ENCODE peak calls at places on chromosome 3, in five cellular contexts. One of them, this sample, is unnamed.

GRCh38 chr3:100458814-100459213 is 33.6 kb upstream of the TMEM45A start:
- DNase-seq in T-helper 1 cell: no peak
- DNase-seq in iris pigment epithelial cell: no peak
- DNase-seq in EH: no peak
- DNase-seq in globus pallidus: no peak
- DNase-seq in this sample: no peak

GRCh38 chr3:67635806-67636205 is 18.6 kb downstream of the SUCLG2 start:
- DNase-seq in T-helper 1 cell: no peak
- DNase-seq in iris pigment epithelial cell: peak
- DNase-seq in EH: peak
- DNase-seq in globus pallidus: no peak
- DNase-seq in this sample: no peak

GRCh38 chr3:43389388-43390254 is 103.3 kb downstream of the SNRK start:
- DNase-seq in T-helper 1 cell: peak
- DNase-seq in iris pigment epithelial cell: peak
- DNase-seq in EH: peak
- DNase-seq in globus pallidus: peak
- DNase-seq in this sample: no peak

GRCh38 chr3:13750731-13751130 is 129.1 kb downstream of the WNT7A start:
- DNase-seq in T-helper 1 cell: no peak
- DNase-seq in iris pigment epithelial cell: no peak
- DNase-seq in EH: no peak
- DNase-seq in globus pallidus: no peak
- DNase-seq in this sample: no peak

GRCh38 chr3:30248423-30248822 is 358.0 kb upstream of the TGFBR2 start:
- DNase-seq in T-helper 1 cell: peak
- DNase-seq in iris pigment epithelial cell: no peak
- DNase-seq in EH: no peak
- DNase-seq in globus pallidus: no peak
- DNase-seq in this sample: no peak

GRCh38 chr3:11145888-11146287 is 8.4 kb upstream of the HRH1 start:
- DNase-seq in T-helper 1 cell: no peak
- DNase-seq in iris pigment epithelial cell: peak
- DNase-seq in EH: peak
- DNase-seq in globus pallidus: no peak
- DNase-seq in this sample: no peak

GRCh38 chr3:17151598-17152373 is 267.0 kb downstream of the PLCL2 start:
- DNase-seq in T-helper 1 cell: peak
- DNase-seq in iris pigment epithelial cell: no peak
- DNase-seq in EH: no peak
- DNase-seq in globus pallidus: no peak
- DNase-seq in this sample: no peak

GRCh38 chr3:50698269-50698668 is 23.5 kb downstream of the DOCK3 start:
- DNase-seq in T-helper 1 cell: no peak
- DNase-seq in iris pigment epithelial cell: no peak
- DNase-seq in EH: no peak
- DNase-seq in globus pallidus: no peak
- DNase-seq in this sample: no peak

GRCh38 chr3:70861234-70861633 is 548.8 kb upstream of the MDFIC2 start:
- DNase-seq in T-helper 1 cell: no peak
- DNase-seq in iris pigment epithelial cell: peak
- DNase-seq in EH: peak
- DNase-seq in globus pallidus: no peak
- DNase-seq in this sample: no peak

GRCh38 chr3:63908081-63908736 is 4.0 kb downstream of the SCAANT1 start:
- DNase-seq in T-helper 1 cell: no peak
- DNase-seq in iris pigment epithelial cell: no peak
- DNase-seq in EH: peak
- DNase-seq in globus pallidus: no peak
- DNase-seq in this sample: no peak

GRCh38 chr3:191094057-191094456 is 105.0 kb upstream of the OSTN start:
- DNase-seq in T-helper 1 cell: no peak
- DNase-seq in iris pigment epithelial cell: peak
- DNase-seq in EH: peak
- DNase-seq in globus pallidus: no peak
- DNase-seq in this sample: no peak

GRCh38 chr3:36164400-36164799 is 215.9 kb upstream of the STAC start:
- DNase-seq in T-helper 1 cell: no peak
- DNase-seq in iris pigment epithelial cell: no peak
- DNase-seq in EH: no peak
- DNase-seq in globus pallidus: no peak
- DNase-seq in this sample: no peak

GRCh38 chr3:185153170-185153733 is 392 bp upstream of the C3orf70 start:
- DNase-seq in T-helper 1 cell: no peak
- DNase-seq in iris pigment epithelial cell: no peak
- DNase-seq in EH: no peak
- DNase-seq in globus pallidus: no peak
- DNase-seq in this sample: no peak

GRCh38 chr3:133762539-133762938 is 16.3 kb downstream of the TF start:
- DNase-seq in T-helper 1 cell: no peak
- DNase-seq in iris pigment epithelial cell: no peak
- DNase-seq in EH: no peak
- DNase-seq in globus pallidus: no peak
- DNase-seq in this sample: no peak

GRCh38 chr3:14414841-14415464 is 12.5 kb downstream of the SLC6A6 start:
- DNase-seq in T-helper 1 cell: no peak
- DNase-seq in iris pigment epithelial cell: no peak
- DNase-seq in EH: no peak
- DNase-seq in globus pallidus: peak
- DNase-seq in this sample: no peak

GRCh38 chr3:99901200-99901926 is 83.7 kb downstream of the CMSS1 start:
- DNase-seq in T-helper 1 cell: no peak
- DNase-seq in iris pigment epithelial cell: peak
- DNase-seq in EH: peak
- DNase-seq in globus pallidus: no peak
- DNase-seq in this sample: no peak

GRCh38 chr3:46923559-46924350 is 46.2 kb downstream of the PTH1R start:
- DNase-seq in T-helper 1 cell: peak
- DNase-seq in iris pigment epithelial cell: no peak
- DNase-seq in EH: peak
- DNase-seq in globus pallidus: no peak
- DNase-seq in this sample: no peak

GRCh38 chr3:123287051-123287961 is 85.6 kb downstream of the SEC22A start:
- DNase-seq in T-helper 1 cell: no peak
- DNase-seq in iris pigment epithelial cell: no peak
- DNase-seq in EH: no peak
- DNase-seq in globus pallidus: no peak
- DNase-seq in this sample: peak

GRCh38 chr3:120418866-120419490 is 31.8 kb downstream of the FSTL1 start:
- DNase-seq in T-helper 1 cell: peak
- DNase-seq in iris pigment epithelial cell: peak
- DNase-seq in EH: peak
- DNase-seq in globus pallidus: peak
- DNase-seq in this sample: no peak

GRCh38 chr3:29275309-29275708 is 5.6 kb upstream of the RBMS3 start:
- DNase-seq in T-helper 1 cell: no peak
- DNase-seq in iris pigment epithelial cell: peak
- DNase-seq in EH: peak
- DNase-seq in globus pallidus: no peak
- DNase-seq in this sample: no peak

GRCh38 chr3:191634902-191635301 is 173.9 kb downstream of the PYDC2 start:
- DNase-seq in T-helper 1 cell: no peak
- DNase-seq in iris pigment epithelial cell: no peak
- DNase-seq in EH: no peak
- DNase-seq in globus pallidus: no peak
- DNase-seq in this sample: no peak

GRCh38 chr3:186381424-186382216 is 19.6 kb upstream of the DGKG start:
- DNase-seq in T-helper 1 cell: no peak
- DNase-seq in iris pigment epithelial cell: no peak
- DNase-seq in EH: no peak
- DNase-seq in globus pallidus: no peak
- DNase-seq in this sample: no peak

GRCh38 chr3:17742092-17742836 is at the start of gene TBC1D5:
- DNase-seq in T-helper 1 cell: peak
- DNase-seq in iris pigment epithelial cell: peak
- DNase-seq in EH: peak
- DNase-seq in globus pallidus: peak
- DNase-seq in this sample: no peak

This sample was measured in vagina.